ENCODE peak calls at places on chromosomes 2 and 18, in four cellular contexts. M, Q, C and R are unnamed samples.

GRCh38 chr18:75216212-75216925 is 5.8 kb downstream of the TSHZ1 start:
- DNase-seq in M (peak), Q (no peak), C (no peak), R (no peak)

GRCh38 chr2:199757466-199757865 is 93.5 kb downstream of the FTCDNL1 start:
- DNase-seq in M (no peak), Q (no peak), C (no peak), R (no peak)

GRCh38 chr2:46270384-46270783 is 26.8 kb upstream of the EPAS1 start:
- DNase-seq in M (peak), Q (no peak), C (no peak), R (no peak)

GRCh38 chr2:241901018-241901380 is 31.5 kb downstream of the RTP5 start:
- DNase-seq in M (no peak), Q (no peak), C (peak), R (no peak)

GRCh38 chr2:67828066-67828465 is 234.7 kb downstream of the C1D start:
- DNase-seq in M (no peak), Q (no peak), C (no peak), R (no peak)

GRCh38 chr18:39313992-39314391 is 1748.4 kb upstream of the CELF4 start:
- DNase-seq in M (no peak), Q (peak), C (no peak), R (no peak)

GRCh38 chr2:230592775-230593174 is 119.9 kb upstream of the CAB39 start:
- DNase-seq in M (no peak), Q (no peak), C (no peak), R (no peak)

GRCh38 chr2:76268928-76269327 is 558.2 kb upstream of the GCFC2 start:
- DNase-seq in M (peak), Q (no peak), C (no peak), R (no peak)

GRCh38 chr18:62107881-62108280 is 79.0 kb downstream of the PIGN start:
- DNase-seq in M (no peak), Q (no peak), C (no peak), R (no peak)

GRCh38 chr2:83016343-83017110 is 1442.6 kb downstream of the SUCLG1 start:
- DNase-seq in M (no peak), Q (no peak), C (no peak), R (no peak)

GRCh38 chr2:117979911-117980341 is 33.9 kb downstream of the CCDC93 start:
- DNase-seq in M (no peak), Q (no peak), C (no peak), R (no peak)

GRCh38 chr2:177692828-177693269 is 300.3 kb downstream of the AGPS start:
- DNase-seq in M (no peak), Q (no peak), C (no peak), R (no peak)

GRCh38 chr2:26993768-26994167 is 23.3 kb downstream of the MAPRE3 start:
- DNase-seq in M (no peak), Q (no peak), C (no peak), R (no peak)

GRCh38 chr18:22167471-22168151 is 1.8 kb upstream of the GATA6 start:
- DNase-seq in M (no peak), Q (peak), C (no peak), R (no peak)

GRCh38 chr18:55672574-55673361 is 84.8 kb upstream of the TCF4 start:
- DNase-seq in M (no peak), Q (no peak), C (no peak), R (no peak)

GRCh38 chr2:188291617-188292445 is at the start of gene GULP1:
- DNase-seq in M (peak), Q (peak), C (peak), R (no peak)

GRCh38 chr2:56088411-56088810 is 95.4 kb upstream of the CCDC85A start:
- DNase-seq in M (peak), Q (no peak), C (no peak), R (no peak)

GRCh38 chr2:44912660-44913059 is 28.8 kb upstream of the SIX3 start:
- DNase-seq in M (peak), Q (no peak), C (no peak), R (peak)

GRCh38 chr2:47208852-47209606 is 53.9 kb upstream of the STPG4 start:
- DNase-seq in M (peak), Q (no peak), C (no peak), R (no peak)

GRCh38 chr2:21333694-21334093 is 209.9 kb downstream of the TDRD15 start:
- DNase-seq in M (no peak), Q (no peak), C (no peak), R (no peak)

GRCh38 chr2:113219889-113220641 is 46.3 kb downstream of the PSD4 start:
- DNase-seq in M (peak), Q (no peak), C (no peak), R (no peak)

GRCh38 chr2:43029186-43029585 is 197.2 kb downstream of the ZFP36L2 start:
- DNase-seq in M (no peak), Q (no peak), C (peak), R (no peak)

GRCh38 chr2:164150601-164151000 is 414.8 kb upstream of the FIGN start:
- DNase-seq in M (peak), Q (no peak), C (no peak), R (no peak)

GRCh38 chr2:156192468-156192867 is 140.1 kb downstream of the NR4A2 start:
- DNase-seq in M (no peak), Q (peak), C (no peak), R (no peak)

GRCh38 chr2:95022309-95023221 is 2.9 kb upstream of the MAL start:
- DNase-seq in M (peak), Q (peak), C (no peak), R (no peak)

GRCh38 chr18:47397671-47398319 is 146.3 kb upstream of the SKOR2 start:
- DNase-seq in M (no peak), Q (no peak), C (no peak), R (no peak)

GRCh38 chr2:121694398-121695178 is 42.1 kb downstream of the NIFK start:
- DNase-seq in M (peak), Q (no peak), C (no peak), R (no peak)

GRCh38 chr2:121688820-121689219 is 39.6 kb upstream of the CLASP1 start:
- DNase-seq in M (no peak), Q (no peak), C (no peak), R (no peak)

GRCh38 chr2:121686218-121686617 is 37.0 kb upstream of the CLASP1 start:
- DNase-seq in M (no peak), Q (no peak), C (no peak), R (no peak)

GRCh38 chr2:121690095-121690494 is 40.8 kb upstream of the CLASP1 start:
- DNase-seq in M (no peak), Q (no peak), C (no peak), R (no peak)

GRCh38 chr2:121689356-121689755 is 40.1 kb upstream of the CLASP1 start:
- DNase-seq in M (peak), Q (peak), C (no peak), R (no peak)
- TF ChIP-seq CTCF in M (peak), Q (peak), C (no peak), R (peak)

GRCh38 chr2:186862869-186863709 is 14.1 kb upstream of the ZSWIM2 start:
- DNase-seq in M (peak), Q (peak), C (no peak), R (peak)

GRCh38 chr2:186871866-186872265 is 22.9 kb upstream of the ZSWIM2 start:
- DNase-seq in M (no peak), Q (peak), C (no peak), R (no peak)

GRCh38 chr2:186868344-186868743 is 19.4 kb upstream of the ZSWIM2 start:
- DNase-seq in M (no peak), Q (peak), C (no peak), R (no peak)
- H3K4me3 ChIP-seq in M (no peak), Q (no peak), C (no peak), R (no peak)

DNA sequence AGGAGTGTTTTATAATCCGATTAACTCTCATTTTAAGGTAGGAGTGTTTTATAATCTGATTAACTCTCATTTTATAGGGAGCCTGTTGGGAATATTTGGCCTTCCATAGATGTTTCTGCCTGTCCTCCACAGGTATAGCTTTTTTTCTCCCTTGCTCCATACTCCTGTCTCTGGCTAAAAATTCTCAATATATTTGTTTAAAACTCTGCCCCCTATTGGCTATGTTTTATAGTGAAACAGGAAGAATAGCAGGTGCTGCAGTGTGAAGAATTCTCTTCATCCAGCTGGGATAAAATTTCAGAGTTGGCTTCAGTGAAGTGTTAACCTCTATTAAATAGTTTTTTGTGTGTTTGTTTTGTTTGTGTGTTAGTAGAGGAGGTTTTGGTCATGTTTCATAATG is 1046.0 kb upstream of the TMEFF2 start:
- DNase-seq in M (no peak), Q (no peak), C (no peak), R (no peak)
- TF ChIP-seq CTCF in M (no peak), Q (no peak), C (no peak), R (no peak)

GRCh38 chr2:8627019-8627691 is 54.7 kb upstream of the ID2 start:
- DNase-seq in M (no peak), Q (no peak), C (no peak), R (no peak)
- H3K4me3 ChIP-seq in M (no peak), Q (no peak), C (no peak), R (no peak)

GRCh38 chr18:11379660-11380059 is 229.7 kb upstream of the SLC35G4 start:
- DNase-seq in M (no peak), Q (no peak), C (no peak), R (no peak)
- TF ChIP-seq CTCF in M (no peak), Q (no peak), C (no peak), R (no peak)